ENCODE peak calls at places on chromosomes 3 and 15, in six cellular contexts. One of them, this sample, is unnamed.

GRCh38 chr15:58019503-58020376 is 45.8 kb downstream of the ALDH1A2 start:
- DNase-seq in stomach: no peak
- DNase-seq in HCT116: no peak
- DNase-seq in esophagus muscularis mucosa: no peak
- DNase-seq in suprapubic skin: no peak
- DNase-seq in spleen: no peak
- DNase-seq in this sample: no peak

GRCh38 chr3:194306109-194306686 is 44.9 kb downstream of the CPN2 start:
- DNase-seq in stomach: no peak
- DNase-seq in HCT116: no peak
- DNase-seq in esophagus muscularis mucosa: no peak
- DNase-seq in suprapubic skin: no peak
- DNase-seq in spleen: peak
- DNase-seq in this sample: no peak

GRCh38 chr3:193190387-193190786 is 50.6 kb upstream of the PLAAT1 start:
- DNase-seq in stomach: no peak
- DNase-seq in HCT116: peak
- DNase-seq in esophagus muscularis mucosa: no peak
- DNase-seq in suprapubic skin: no peak
- DNase-seq in spleen: no peak
- DNase-seq in this sample: no peak

GRCh38 chr3:157282261-157283191 is 122.6 kb upstream of the CCNL1 start:
- DNase-seq in stomach: no peak
- DNase-seq in HCT116: no peak
- DNase-seq in esophagus muscularis mucosa: no peak
- DNase-seq in suprapubic skin: no peak
- DNase-seq in spleen: no peak
- DNase-seq in this sample: no peak

GRCh38 chr15:85598718-85599398 is 195.9 kb downstream of the KLHL25 start:
- DNase-seq in stomach: no peak
- DNase-seq in HCT116: no peak
- DNase-seq in esophagus muscularis mucosa: no peak
- DNase-seq in suprapubic skin: no peak
- DNase-seq in spleen: no peak
- DNase-seq in this sample: no peak

GRCh38 chr3:177618873-177619771 is 421.8 kb upstream of the TBL1XR1 start:
- DNase-seq in stomach: no peak
- DNase-seq in HCT116: no peak
- DNase-seq in esophagus muscularis mucosa: no peak
- DNase-seq in suprapubic skin: no peak
- DNase-seq in spleen: no peak
- DNase-seq in this sample: no peak

GRCh38 chr15:40430271-40430805 is 10.4 kb upstream of the BAHD1 start:
- DNase-seq in stomach: no peak
- DNase-seq in HCT116: no peak
- DNase-seq in esophagus muscularis mucosa: no peak
- DNase-seq in suprapubic skin: no peak
- DNase-seq in spleen: no peak
- DNase-seq in this sample: no peak

GRCh38 chr3:15151166-15151565 is 52.2 kb upstream of the RBSN start:
- DNase-seq in stomach: no peak
- DNase-seq in HCT116: no peak
- DNase-seq in esophagus muscularis mucosa: no peak
- DNase-seq in suprapubic skin: no peak
- DNase-seq in spleen: no peak
- DNase-seq in this sample: no peak

GRCh38 chr15:77631790-77632551 is 741 bp downstream of the LINGO1 start:
- DNase-seq in stomach: no peak
- DNase-seq in HCT116: no peak
- DNase-seq in esophagus muscularis mucosa: no peak
- DNase-seq in suprapubic skin: no peak
- DNase-seq in spleen: no peak
- DNase-seq in this sample: no peak

GRCh38 chr3:194485471-194485875 is 1.3 kb downstream of the ATP13A3 start:
- DNase-seq in stomach: no peak
- DNase-seq in HCT116: no peak
- DNase-seq in esophagus muscularis mucosa: no peak
- DNase-seq in suprapubic skin: no peak
- DNase-seq in spleen: no peak
- DNase-seq in this sample: no peak

GRCh38 chr15:34109775-34110663 is 8.1 kb downstream of the PGBD4 start:
- DNase-seq in stomach: no peak
- DNase-seq in HCT116: peak
- DNase-seq in esophagus muscularis mucosa: no peak
- DNase-seq in suprapubic skin: no peak
- DNase-seq in spleen: no peak
- DNase-seq in this sample: no peak

GRCh38 chr3:182621435-182622240 is 171.7 kb upstream of the ATP11B start:
- DNase-seq in stomach: no peak
- DNase-seq in HCT116: no peak
- DNase-seq in esophagus muscularis mucosa: no peak
- DNase-seq in suprapubic skin: no peak
- DNase-seq in spleen: no peak
- DNase-seq in this sample: no peak

GRCh38 chr3:101156787-101157345 is 163.5 kb downstream of the IMPG2 start:
- DNase-seq in stomach: no peak
- DNase-seq in HCT116: no peak
- DNase-seq in esophagus muscularis mucosa: no peak
- DNase-seq in suprapubic skin: no peak
- DNase-seq in spleen: no peak
- DNase-seq in this sample: no peak

GRCh38 chr3:101158374-101158773 is 162.0 kb downstream of the IMPG2 start:
- DNase-seq in stomach: no peak
- DNase-seq in HCT116: no peak
- DNase-seq in esophagus muscularis mucosa: no peak
- DNase-seq in suprapubic skin: no peak
- DNase-seq in spleen: no peak
- DNase-seq in this sample: no peak

GRCh38 chr3:101154386-101154785 is 161.2 kb upstream of the ABI3BP start:
- DNase-seq in stomach: no peak
- DNase-seq in HCT116: no peak
- DNase-seq in esophagus muscularis mucosa: no peak
- DNase-seq in suprapubic skin: no peak
- DNase-seq in spleen: no peak
- DNase-seq in this sample: no peak

GRCh38 chr3:101159478-101159877 is 160.9 kb downstream of the IMPG2 start:
- DNase-seq in stomach: no peak
- DNase-seq in HCT116: no peak
- DNase-seq in esophagus muscularis mucosa: no peak
- DNase-seq in suprapubic skin: no peak
- DNase-seq in spleen: no peak
- DNase-seq in this sample: no peak

DNA sequence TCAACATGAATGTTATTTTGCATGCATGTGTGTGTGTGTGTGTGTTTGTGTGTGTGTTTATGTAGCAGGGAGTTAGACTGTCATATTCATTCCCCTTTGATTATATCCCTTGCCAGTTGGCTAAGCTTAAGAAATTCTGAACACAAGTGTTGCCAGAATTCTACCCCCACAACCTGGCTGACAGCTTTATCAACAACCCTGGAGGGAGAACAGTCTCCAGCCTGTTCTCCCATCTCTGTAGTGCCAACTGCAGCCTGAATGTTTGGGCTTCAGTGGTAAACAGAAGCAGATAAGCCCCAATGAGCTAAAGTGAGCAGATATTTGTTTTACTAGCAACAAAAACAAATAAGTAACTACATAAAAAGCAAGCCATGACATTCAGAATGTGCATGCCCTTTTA is 162.6 kb upstream of the ABI3BP start:
- DNase-seq in stomach: no peak
- DNase-seq in HCT116: no peak
- DNase-seq in esophagus muscularis mucosa: no peak
- DNase-seq in suprapubic skin: no peak
- DNase-seq in spleen: no peak
- DNase-seq in this sample: no peak
- TF ChIP-seq POLR2AphosphoS5 in stomach: no peak
- TF ChIP-seq POLR2AphosphoS5 in HCT116: no peak
- TF ChIP-seq POLR2AphosphoS5 in esophagus muscularis mucosa: no peak
- TF ChIP-seq POLR2AphosphoS5 in suprapubic skin: no peak
- TF ChIP-seq POLR2AphosphoS5 in spleen: no peak
- TF ChIP-seq POLR2AphosphoS5 in this sample: no peak

DNA sequence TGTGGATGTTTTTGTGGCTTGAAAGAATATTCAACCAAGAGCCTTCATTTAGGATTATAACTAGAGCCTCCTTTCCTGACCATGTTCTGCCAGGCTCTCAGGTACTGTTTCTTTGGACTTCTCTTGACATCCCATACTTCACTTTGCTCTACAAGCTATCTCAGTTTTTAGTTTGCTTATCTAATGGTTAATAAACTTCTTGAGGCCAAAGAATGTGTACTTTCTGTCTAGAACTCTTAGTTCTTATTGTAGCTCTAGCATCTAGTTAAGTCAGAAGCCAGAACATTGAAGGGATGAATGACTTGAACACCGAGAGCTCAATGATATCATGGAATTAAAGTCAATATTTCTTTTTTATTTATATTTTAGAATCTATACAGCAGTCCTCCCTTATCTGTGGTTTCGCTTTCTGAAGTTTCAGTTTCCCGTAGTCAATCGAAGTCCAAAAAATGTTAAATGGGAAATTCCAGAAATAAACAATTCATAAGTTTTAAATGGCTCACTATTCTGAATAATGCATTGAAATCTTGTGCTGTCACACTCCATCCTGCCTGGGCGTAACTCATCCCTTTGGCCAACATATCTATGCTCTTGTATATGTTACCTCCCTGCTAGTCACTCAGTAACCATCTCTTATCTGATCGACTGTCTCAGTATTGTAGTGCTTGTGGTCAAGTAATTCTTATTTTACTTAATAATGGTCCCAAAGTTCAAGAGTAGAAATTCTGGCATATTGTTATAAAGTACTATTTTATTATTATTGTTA is 368.6 kb upstream of the RBMS3 start:
- DNase-seq in stomach: no peak
- DNase-seq in HCT116: no peak
- DNase-seq in esophagus muscularis mucosa: no peak
- DNase-seq in suprapubic skin: no peak
- DNase-seq in spleen: no peak
- DNase-seq in this sample: no peak
- TF ChIP-seq POLR2AphosphoS5 in stomach: no peak
- TF ChIP-seq POLR2AphosphoS5 in HCT116: no peak
- TF ChIP-seq POLR2AphosphoS5 in esophagus muscularis mucosa: no peak
- TF ChIP-seq POLR2AphosphoS5 in suprapubic skin: no peak
- TF ChIP-seq POLR2AphosphoS5 in spleen: no peak
- TF ChIP-seq POLR2AphosphoS5 in this sample: no peak

GRCh38 chr15:70876011-70876410 is 16.2 kb downstream of the THAP10 start:
- DNase-seq in stomach: no peak
- DNase-seq in HCT116: no peak
- DNase-seq in esophagus muscularis mucosa: no peak
- DNase-seq in suprapubic skin: no peak
- DNase-seq in spleen: no peak
- DNase-seq in this sample: no peak

GRCh38 chr15:70882361-70882760 is 9.9 kb downstream of the THAP10 start:
- DNase-seq in stomach: no peak
- DNase-seq in HCT116: no peak
- DNase-seq in esophagus muscularis mucosa: no peak
- DNase-seq in suprapubic skin: no peak
- DNase-seq in spleen: no peak
- DNase-seq in this sample: no peak

GRCh38 chr15:70876683-70877082 is 15.6 kb downstream of the THAP10 start:
- DNase-seq in stomach: no peak
- DNase-seq in HCT116: no peak
- DNase-seq in esophagus muscularis mucosa: no peak
- DNase-seq in suprapubic skin: no peak
- DNase-seq in spleen: no peak
- DNase-seq in this sample: no peak

GRCh38 chr15:70880781-70881180 is 11.5 kb downstream of the THAP10 start:
- DNase-seq in stomach: no peak
- DNase-seq in HCT116: no peak
- DNase-seq in esophagus muscularis mucosa: no peak
- DNase-seq in suprapubic skin: no peak
- DNase-seq in spleen: no peak
- DNase-seq in this sample: no peak

GRCh38 chr15:70879386-70879785 is 12.8 kb downstream of the THAP10 start:
- DNase-seq in stomach: no peak
- DNase-seq in HCT116: no peak
- DNase-seq in esophagus muscularis mucosa: no peak
- DNase-seq in suprapubic skin: no peak
- DNase-seq in spleen: no peak
- DNase-seq in this sample: no peak
- TF ChIP-seq POLR2AphosphoS5 in stomach: no peak
- TF ChIP-seq POLR2AphosphoS5 in HCT116: no peak
- TF ChIP-seq POLR2AphosphoS5 in esophagus muscularis mucosa: no peak
- TF ChIP-seq POLR2AphosphoS5 in suprapubic skin: no peak
- TF ChIP-seq POLR2AphosphoS5 in spleen: no peak
- TF ChIP-seq POLR2AphosphoS5 in this sample: no peak

GRCh38 chr3:17013571-17013970 is 128.8 kb downstream of the PLCL2 start:
- DNase-seq in stomach: no peak
- DNase-seq in HCT116: no peak
- DNase-seq in esophagus muscularis mucosa: no peak
- DNase-seq in suprapubic skin: no peak
- DNase-seq in spleen: no peak
- DNase-seq in this sample: no peak

GRCh38 chr3:17013050-17013449 is 128.3 kb downstream of the PLCL2 start:
- DNase-seq in stomach: no peak
- DNase-seq in HCT116: no peak
- DNase-seq in esophagus muscularis mucosa: no peak
- DNase-seq in suprapubic skin: no peak
- DNase-seq in spleen: no peak
- DNase-seq in this sample: no peak

GRCh38 chr3:17006143-17006839 is 121.5 kb downstream of the PLCL2 start:
- DNase-seq in stomach: no peak
- DNase-seq in HCT116: no peak
- DNase-seq in esophagus muscularis mucosa: no peak
- DNase-seq in suprapubic skin: no peak
- DNase-seq in spleen: no peak
- DNase-seq in this sample: no peak

GRCh38 chr3:17011774-17012338 is 127.1 kb downstream of the PLCL2 start:
- DNase-seq in stomach: no peak
- DNase-seq in HCT116: no peak
- DNase-seq in esophagus muscularis mucosa: no peak
- DNase-seq in suprapubic skin: no peak
- DNase-seq in spleen: no peak
- DNase-seq in this sample: no peak

GRCh38 chr3:17009831-17010230 is 125.1 kb downstream of the PLCL2 start:
- DNase-seq in stomach: no peak
- DNase-seq in HCT116: no peak
- DNase-seq in esophagus muscularis mucosa: no peak
- DNase-seq in suprapubic skin: no peak
- DNase-seq in spleen: no peak
- DNase-seq in this sample: no peak
- TF ChIP-seq POLR2AphosphoS5 in stomach: no peak
- TF ChIP-seq POLR2AphosphoS5 in HCT116: no peak
- TF ChIP-seq POLR2AphosphoS5 in esophagus muscularis mucosa: no peak
- TF ChIP-seq POLR2AphosphoS5 in suprapubic skin: no peak
- TF ChIP-seq POLR2AphosphoS5 in spleen: no peak
- TF ChIP-seq POLR2AphosphoS5 in this sample: no peak